ENCODE peak calls at places on chromosome 5, in ten cellular contexts. X is suprapubic skin, B is heart right ventricle, J is right cardiac atrium, T is esophagus squamous epithelium, O is PC-3, Z is right lobe of liver, L is IMR-90, P is mammary epithelial cell, G is heart left ventricle. N is an unnamed sample.

GRCh38 chr5:110442856-110443255 is 283.6 kb downstream of the TMEM232 start:
- DNase-seq in X (no peak), B (no peak), J (no peak), T (no peak), O (no peak), Z (no peak), L (no peak), P (no peak), G (peak; percentile 22), N (no peak)

GRCh38 chr5:58974083-58974482 is 391.2 kb downstream of the RAB3C start:
- DNase-seq in X (no peak), B (no peak), J (no peak), T (no peak), O (peak; percentile 41), Z (no peak), L (no peak), P (no peak), G (no peak), N (no peak)

GRCh38 chr5:176716320-176716719 is 69.0 kb downstream of the TSPAN17 start:
- DNase-seq in X (no peak), B (no peak), J (no peak), T (no peak), O (peak; percentile 88), Z (no peak), L (peak; percentile 77), P (peak; percentile 84), G (no peak), N (no peak)

GRCh38 chr5:130400091-130400490 is 495.8 kb downstream of the CHSY3 start:
- DNase-seq in X (no peak), B (no peak), J (no peak), T (no peak), O (peak; percentile 88), Z (no peak), L (no peak), P (peak; percentile 40), G (no peak), N (no peak)

GRCh38 chr5:132474131-132474723 is 16.3 kb downstream of the IRF1 start:
- DNase-seq in X (no peak), B (no peak), J (no peak), T (no peak), O (no peak), Z (no peak), L (no peak), P (no peak), G (no peak), N (no peak)

GRCh38 chr5:82924990-82925385 is 152.2 kb downstream of the TMEM167A start:
- DNase-seq in X (no peak), B (no peak), J (no peak), T (no peak), O (peak; percentile 20), Z (no peak), L (no peak), P (no peak), G (no peak), N (no peak)

GRCh38 chr5:91535508-91535907 is 152.4 kb upstream of the ARRDC3 start:
- DNase-seq in X (no peak), B (no peak), J (no peak), T (no peak), O (no peak), Z (no peak), L (no peak), P (no peak), G (no peak), N (no peak)

GRCh38 chr5:131265318-131265803 is 1.5 kb downstream of the CDC42SE2 start:
- DNase-seq in X (no peak), B (no peak), J (no peak), T (no peak), O (peak; percentile 54), Z (no peak), L (peak; percentile 38), P (no peak), G (no peak), N (no peak)

GRCh38 chr5:59276277-59276647 is 617.3 kb downstream of the PDE4D start:
- DNase-seq in X (no peak), B (no peak), J (no peak), T (no peak), O (no peak), Z (no peak), L (no peak), P (no peak), G (no peak), N (no peak)

GRCh38 chr5:128596071-128596470 is 58.0 kb upstream of the FBN2 start:
- DNase-seq in X (no peak), B (no peak), J (no peak), T (no peak), O (no peak), Z (no peak), L (peak; percentile 20), P (no peak), G (no peak), N (no peak)

GRCh38 chr5:96333397-96333790 is 99.7 kb downstream of the PCSK1 start:
- DNase-seq in X (no peak), B (no peak), J (no peak), T (no peak), O (no peak), Z (no peak), L (no peak), P (no peak), G (no peak), N (no peak)

GRCh38 chr5:41636605-41637004 is 126.2 kb upstream of the PLCXD3 start:
- DNase-seq in X (no peak), B (no peak), J (no peak), T (no peak), O (peak; percentile 72), Z (no peak), L (peak; percentile 28), P (peak; percentile 10), G (no peak), N (no peak)

GRCh38 chr5:95262933-95263660 is 21.8 kb downstream of the MCTP1 start:
- DNase-seq in X (no peak), B (no peak), J (no peak), T (no peak), O (no peak), Z (no peak), L (no peak), P (no peak), G (no peak), N (no peak)

GRCh38 chr5:40198736-40199135 is 481.0 kb upstream of the PTGER4 start:
- DNase-seq in X (no peak), B (no peak), J (no peak), T (no peak), O (no peak), Z (no peak), L (no peak), P (peak; percentile 11), G (no peak), N (no peak)

GRCh38 chr5:150532161-150532560 is 24.2 kb downstream of the NDST1 start:
- DNase-seq in X (no peak), B (no peak), J (no peak), T (no peak), O (no peak), Z (no peak), L (no peak), P (no peak), G (no peak), N (no peak)

GRCh38 chr5:470961-471749 is 28.2 kb downstream of the EXOC3 start:
- DNase-seq in X (peak; percentile 68), B (no peak), J (peak; percentile 57), T (no peak), O (no peak), Z (peak; percentile 38), L (no peak), P (no peak), G (peak; percentile 52), N (no peak)

GRCh38 chr5:23208959-23209431 is 298.4 kb upstream of the PRDM9 start:
- DNase-seq in X (no peak), B (peak; percentile 5), J (no peak), T (no peak), O (peak; percentile 91), Z (no peak), L (peak; percentile 23), P (peak; percentile 63), G (no peak), N (no peak)

GRCh38 chr5:32127759-32128158 is 46.4 kb downstream of the GOLPH3 start:
- DNase-seq in X (no peak), B (no peak), J (no peak), T (no peak), O (no peak), Z (no peak), L (no peak), P (no peak), G (no peak), N (no peak)
- H3K27ac ChIP-seq in X (no peak overlapping the region), B (no peak overlapping the region), J (no peak overlapping the region), T (no peak overlapping the region), O (no peak overlapping the region), Z (no peak overlapping the region), L (no peak overlapping the region), P (no peak overlapping the region), G (no peak overlapping the region), N (no peak overlapping the region)

GRCh38 chr5:151719228-151719861 is 32.6 kb upstream of the SPARC start:
- DNase-seq in X (no peak), B (peak; percentile 57), J (peak; percentile 59), T (no peak), O (peak; percentile 54), Z (no peak), L (peak; percentile 50), P (no peak), G (no peak), N (no peak)

GRCh38 chr5:151721812-151722391 is 35.2 kb upstream of the SPARC start:
- DNase-seq in X (no peak), B (no peak), J (no peak), T (no peak), O (peak; percentile 29), Z (no peak), L (no peak), P (peak; percentile 51), G (no peak), N (no peak)

GRCh38 chr5:151720195-151720594 is 33.5 kb upstream of the SPARC start:
- DNase-seq in X (no peak), B (no peak), J (no peak), T (no peak), O (no peak), Z (no peak), L (no peak), P (no peak), G (no peak), N (no peak)

GRCh38 chr5:151718653-151719052 is 31.9 kb upstream of the SPARC start:
- DNase-seq in X (no peak), B (no peak), J (no peak), T (no peak), O (no peak), Z (no peak), L (peak; percentile 70), P (no peak), G (no peak), N (no peak)

GRCh38 chr5:151721087-151721646 is 34.5 kb upstream of the SPARC start:
- DNase-seq in X (no peak), B (no peak), J (no peak), T (no peak), O (no peak), Z (no peak), L (peak; percentile 53), P (peak; percentile 60), G (no peak), N (no peak)
- H3K4me3 ChIP-seq in X (no peak overlapping the region), B (no peak overlapping the region), J (no peak overlapping the region), T (no peak overlapping the region), O (no peak overlapping the region), Z (no peak overlapping the region), L (no peak overlapping the region), P (no peak overlapping the region), G (no peak overlapping the region), N (no peak overlapping the region)

GRCh38 chr5:78562001-78562400 is 86.6 kb downstream of the LHFPL2 start:
- DNase-seq in X (no peak), B (no peak), J (no peak), T (no peak), O (no peak), Z (no peak), L (no peak), P (no peak), G (no peak), N (no peak)
- H3K27ac ChIP-seq in X (no peak overlapping the region), B (no peak overlapping the region), J (no peak overlapping the region), T (no peak overlapping the region), O (no peak overlapping the region), Z (no peak overlapping the region), L (no peak overlapping the region), P (no peak overlapping the region), G (no peak overlapping the region), N (no peak overlapping the region)

GRCh38 chr5:3122216-3122615 is 370.7 kb upstream of the IRX2 start:
- DNase-seq in X (no peak), B (no peak), J (no peak), T (no peak), O (no peak), Z (no peak), L (no peak), P (no peak), G (no peak), N (no peak)
- H3K4me3 ChIP-seq in X (no peak overlapping the region), B (no peak overlapping the region), J (no peak overlapping the region), T (no peak overlapping the region), O (no peak overlapping the region), Z (no peak overlapping the region), L (no peak overlapping the region), P (no peak overlapping the region), G (no peak overlapping the region), N (no peak overlapping the region)

N was measured in coronary artery.